ENCODE peak calls at places on chromosomes 5 and 9, in six cellular contexts. One of them, this sample, is unnamed.

GRCh38 chr9:105418588-105419108 is 29.2 kb upstream of the FSD1L start:
- DNase-seq in endodermal cell: no peak
- DNase-seq in neural progenitor cell: no peak
- DNase-seq in adrenal gland: no peak
- DNase-seq in IMR-90: no peak
- DNase-seq in WERI-Rb-1: peak; percentile 47
- DNase-seq in this sample: no peak

GRCh38 chr5:133869675-133869978 is 98.8 kb downstream of the C5orf15 start:
- DNase-seq in endodermal cell: no peak
- DNase-seq in WERI-Rb-1: no peak
- DNase-seq in neural progenitor cell: no peak
- DNase-seq in IMR-90: no peak
- DNase-seq in adrenal gland: peak; percentile 69
- DNase-seq in this sample: no peak

GRCh38 chr5:175652741-175653663 is 4.9 kb upstream of the HRH2 start:
- DNase-seq in neural progenitor cell: no peak
- DNase-seq in endodermal cell: no peak
- DNase-seq in adrenal gland: no peak
- DNase-seq in WERI-Rb-1: no peak
- DNase-seq in IMR-90: no peak
- DNase-seq in this sample: no peak

GRCh38 chr9:78115073-78115472 is 83.5 kb upstream of the GNAQ start:
- DNase-seq in neural progenitor cell: peak; percentile 63
- DNase-seq in endodermal cell: peak; percentile 48
- DNase-seq in adrenal gland: no peak
- DNase-seq in WERI-Rb-1: no peak
- DNase-seq in IMR-90: no peak
- DNase-seq in this sample: no peak

GRCh38 chr9:98927724-98928123 is 16.0 kb upstream of the COL15A1 start:
- DNase-seq in WERI-Rb-1: no peak
- DNase-seq in IMR-90: no peak
- DNase-seq in neural progenitor cell: peak; percentile 12
- DNase-seq in adrenal gland: peak; percentile 73
- DNase-seq in endodermal cell: peak; percentile 60
- DNase-seq in this sample: no peak

GRCh38 chr5:39015743-39016586 is 58.2 kb downstream of the RICTOR start:
- DNase-seq in IMR-90: peak; percentile 90
- DNase-seq in neural progenitor cell: no peak
- DNase-seq in WERI-Rb-1: peak; percentile 36
- DNase-seq in adrenal gland: peak; percentile 27
- DNase-seq in endodermal cell: no peak
- DNase-seq in this sample: no peak

GRCh38 chr5:42057254-42057690 is 132.2 kb downstream of the FBXO4 start:
- DNase-seq in WERI-Rb-1: peak; percentile 44
- DNase-seq in neural progenitor cell: peak; percentile 71
- DNase-seq in endodermal cell: peak; percentile 89
- DNase-seq in IMR-90: peak; percentile 25
- DNase-seq in adrenal gland: peak; percentile 46
- DNase-seq in this sample: peak; percentile 1

GRCh38 chr5:58912102-58912501 is 329.2 kb downstream of the RAB3C start:
- DNase-seq in WERI-Rb-1: no peak
- DNase-seq in IMR-90: no peak
- DNase-seq in adrenal gland: no peak
- DNase-seq in endodermal cell: no peak
- DNase-seq in neural progenitor cell: no peak
- DNase-seq in this sample: no peak

GRCh38 chr9:74783408-74783807 is 104.3 kb downstream of the TRPM6 start:
- DNase-seq in adrenal gland: no peak
- DNase-seq in endodermal cell: no peak
- DNase-seq in neural progenitor cell: no peak
- DNase-seq in IMR-90: peak; percentile 69
- DNase-seq in WERI-Rb-1: no peak
- DNase-seq in this sample: no peak

GRCh38 chr9:22682536-22683392 is 236.1 kb downstream of the DMRTA1 start:
- DNase-seq in endodermal cell: no peak
- DNase-seq in IMR-90: peak; percentile 89
- DNase-seq in neural progenitor cell: no peak
- DNase-seq in adrenal gland: no peak
- DNase-seq in WERI-Rb-1: no peak
- DNase-seq in this sample: no peak

GRCh38 chr9:6133346-6134063 is 82.1 kb upstream of the IL33 start:
- DNase-seq in WERI-Rb-1: no peak
- DNase-seq in adrenal gland: no peak
- DNase-seq in endodermal cell: no peak
- DNase-seq in IMR-90: no peak
- DNase-seq in neural progenitor cell: no peak
- DNase-seq in this sample: no peak

GRCh38 chr5:139577689-139578347 is 16.7 kb downstream of the UBE2D2 start:
- DNase-seq in IMR-90: no peak
- DNase-seq in neural progenitor cell: no peak
- DNase-seq in adrenal gland: no peak
- DNase-seq in WERI-Rb-1: no peak
- DNase-seq in endodermal cell: no peak
- DNase-seq in this sample: no peak

GRCh38 chr5:168159425-168159824 is 132.0 kb upstream of the WWC1 start:
- DNase-seq in WERI-Rb-1: no peak
- DNase-seq in IMR-90: no peak
- DNase-seq in adrenal gland: peak; percentile 3
- DNase-seq in neural progenitor cell: peak; percentile 41
- DNase-seq in endodermal cell: peak; percentile 77
- DNase-seq in this sample: no peak

GRCh38 chr5:84821924-84822323 is 437.2 kb upstream of the EDIL3 start:
- DNase-seq in IMR-90: no peak
- DNase-seq in WERI-Rb-1: no peak
- DNase-seq in adrenal gland: no peak
- DNase-seq in neural progenitor cell: peak; percentile 2
- DNase-seq in endodermal cell: no peak
- DNase-seq in this sample: no peak

GRCh38 chr5:177296581-177296980 is 6.9 kb downstream of the RAB24 start:
- DNase-seq in IMR-90: no peak
- DNase-seq in adrenal gland: no peak
- DNase-seq in WERI-Rb-1: no peak
- DNase-seq in neural progenitor cell: no peak
- DNase-seq in endodermal cell: no peak
- DNase-seq in this sample: no peak

GRCh38 chr5:152185547-152186234 is 219.4 kb downstream of the NMUR2 start:
- DNase-seq in IMR-90: no peak
- DNase-seq in adrenal gland: no peak
- DNase-seq in WERI-Rb-1: no peak
- DNase-seq in endodermal cell: no peak
- DNase-seq in neural progenitor cell: no peak
- DNase-seq in this sample: no peak

GRCh38 chr5:120538149-120538548 is 74.0 kb downstream of the PRR16 start:
- DNase-seq in WERI-Rb-1: no peak
- DNase-seq in neural progenitor cell: no peak
- DNase-seq in adrenal gland: no peak
- DNase-seq in IMR-90: peak; percentile 90
- DNase-seq in endodermal cell: no peak
- DNase-seq in this sample: no peak

GRCh38 chr5:92102313-92102712 is 719.2 kb upstream of the ARRDC3 start:
- DNase-seq in adrenal gland: no peak
- DNase-seq in endodermal cell: no peak
- DNase-seq in IMR-90: no peak
- DNase-seq in WERI-Rb-1: no peak
- DNase-seq in neural progenitor cell: no peak
- DNase-seq in this sample: no peak

GRCh38 chr5:168227001-168227400 is 64.4 kb upstream of the WWC1 start:
- DNase-seq in neural progenitor cell: no peak
- DNase-seq in adrenal gland: peak; percentile 23
- DNase-seq in WERI-Rb-1: no peak
- DNase-seq in endodermal cell: no peak
- DNase-seq in IMR-90: no peak
- DNase-seq in this sample: peak; percentile 38

GRCh38 chr5:40623480-40624420 is 56.0 kb upstream of the PTGER4 start:
- DNase-seq in WERI-Rb-1: no peak
- DNase-seq in endodermal cell: no peak
- DNase-seq in adrenal gland: no peak
- DNase-seq in neural progenitor cell: no peak
- DNase-seq in IMR-90: no peak
- DNase-seq in this sample: no peak

GRCh38 chr5:140175367-140176027 is 509 bp downstream of the CYSTM1 start:
- DNase-seq in IMR-90: peak; percentile 56
- DNase-seq in adrenal gland: peak; percentile 80
- DNase-seq in neural progenitor cell: peak; percentile 87
- DNase-seq in WERI-Rb-1: peak; percentile 69
- DNase-seq in endodermal cell: peak; percentile 86
- DNase-seq in this sample: peak; percentile 38

GRCh38 chr5:1002836-1003235 is 5.8 kb upstream of the NKD2 start:
- DNase-seq in WERI-Rb-1: no peak
- DNase-seq in endodermal cell: peak; percentile 27
- DNase-seq in neural progenitor cell: no peak
- DNase-seq in adrenal gland: no peak
- DNase-seq in IMR-90: no peak
- DNase-seq in this sample: no peak

GRCh38 chr9:83359039-83359438 is 179.2 kb downstream of the FRMD3 start:
- DNase-seq in endodermal cell: no peak
- DNase-seq in WERI-Rb-1: no peak
- DNase-seq in neural progenitor cell: no peak
- DNase-seq in adrenal gland: no peak
- DNase-seq in IMR-90: no peak
- DNase-seq in this sample: no peak

GRCh38 chr5:138305797-138306196 is 25.8 kb downstream of the CDC25C start:
- DNase-seq in neural progenitor cell: no peak
- DNase-seq in WERI-Rb-1: no peak
- DNase-seq in adrenal gland: peak; percentile 89
- DNase-seq in IMR-90: no peak
- DNase-seq in endodermal cell: no peak
- DNase-seq in this sample: no peak

GRCh38 chr9:37938121-37938906 is 34.4 kb upstream of the SLC25A51 start:
- DNase-seq in IMR-90: peak; percentile 93
- DNase-seq in adrenal gland: peak; percentile 36
- DNase-seq in endodermal cell: no peak
- DNase-seq in WERI-Rb-1: peak; percentile 54
- DNase-seq in neural progenitor cell: peak; percentile 37
- DNase-seq in this sample: no peak

GRCh38 chr9:113526841-113527240 is 63.3 kb downstream of the RGS3 start:
- DNase-seq in endodermal cell: no peak
- DNase-seq in adrenal gland: no peak
- DNase-seq in neural progenitor cell: no peak
- DNase-seq in IMR-90: peak; percentile 18
- DNase-seq in WERI-Rb-1: no peak
- DNase-seq in this sample: no peak
- H3K27ac ChIP-seq in endodermal cell: no peak overlapping the region
- H3K27ac ChIP-seq in adrenal gland: no peak overlapping the region
- H3K27ac ChIP-seq in neural progenitor cell: no peak overlapping the region
- H3K27ac ChIP-seq in IMR-90: no peak overlapping the region
- H3K27ac ChIP-seq in WERI-Rb-1: no peak overlapping the region
- H3K27ac ChIP-seq in this sample: peak overlapping the region; percentile 84

GRCh38 chr5:6202113-6202512 is 176.2 kb downstream of the MED10 start:
- DNase-seq in WERI-Rb-1: no peak
- DNase-seq in IMR-90: no peak
- DNase-seq in adrenal gland: no peak
- DNase-seq in neural progenitor cell: no peak
- DNase-seq in endodermal cell: no peak
- DNase-seq in this sample: no peak
- H3K27ac ChIP-seq in WERI-Rb-1: no peak overlapping the region
- H3K27ac ChIP-seq in IMR-90: no peak overlapping the region
- H3K27ac ChIP-seq in adrenal gland: no peak overlapping the region
- H3K27ac ChIP-seq in neural progenitor cell: no peak overlapping the region
- H3K27ac ChIP-seq in endodermal cell: peak overlapping the region; percentile 63
- H3K27ac ChIP-seq in this sample: no peak overlapping the region

DNA sequence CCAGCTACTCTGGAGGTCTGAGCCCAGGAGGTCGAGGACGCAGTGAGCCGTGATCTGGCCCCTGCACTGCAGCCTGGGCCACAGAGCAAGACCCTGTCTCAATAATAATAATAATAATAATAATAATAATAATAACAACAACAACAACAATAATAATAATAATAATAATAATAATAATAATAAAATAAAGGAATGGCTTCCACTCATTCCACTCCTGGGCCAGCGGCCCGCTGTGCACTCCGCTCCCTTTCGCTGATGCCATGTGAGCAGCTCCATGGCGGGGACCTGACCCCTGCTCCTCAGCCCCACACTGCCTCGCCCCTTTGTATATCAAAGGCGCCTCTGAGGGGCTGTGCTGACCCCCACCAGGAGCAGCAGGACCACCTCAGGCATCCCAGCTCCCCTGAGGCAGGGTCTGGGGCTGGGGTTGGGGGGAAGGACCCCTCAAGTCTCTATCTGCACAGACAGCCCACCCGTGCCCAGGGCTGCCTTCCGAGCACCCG is 20.0 kb downstream of the GBGT1 start:
- DNase-seq in neural progenitor cell: no peak
- DNase-seq in IMR-90: no peak
- DNase-seq in endodermal cell: no peak
- DNase-seq in WERI-Rb-1: no peak
- DNase-seq in adrenal gland: no peak
- DNase-seq in this sample: no peak
- H3K27ac ChIP-seq in neural progenitor cell: no peak overlapping the region
- H3K27ac ChIP-seq in IMR-90: no peak overlapping the region
- H3K27ac ChIP-seq in endodermal cell: peak overlapping the region; percentile 90
- H3K27ac ChIP-seq in WERI-Rb-1: peak overlapping the region; percentile 67
- H3K27ac ChIP-seq in adrenal gland: no peak overlapping the region
- H3K27ac ChIP-seq in this sample: peak overlapping the region; percentile 96

GRCh38 chr9:18477121-18477705 is 3.3 kb downstream of the ADAMTSL1 start:
- DNase-seq in WERI-Rb-1: no peak
- DNase-seq in IMR-90: no peak
- DNase-seq in endodermal cell: no peak
- DNase-seq in neural progenitor cell: no peak
- DNase-seq in adrenal gland: no peak
- DNase-seq in this sample: no peak

GRCh38 chr9:18472435-18472834 is 1.5 kb upstream of the ADAMTSL1 start:
- DNase-seq in endodermal cell: no peak
- DNase-seq in IMR-90: no peak
- DNase-seq in WERI-Rb-1: no peak
- DNase-seq in neural progenitor cell: no peak
- DNase-seq in adrenal gland: no peak
- DNase-seq in this sample: no peak

GRCh38 chr9:18473551-18474279 is at the start of gene ADAMTSL1:
- DNase-seq in neural progenitor cell: peak; percentile 92
- DNase-seq in WERI-Rb-1: peak; percentile 28
- DNase-seq in endodermal cell: peak; percentile 93
- DNase-seq in IMR-90: peak; percentile 72
- DNase-seq in adrenal gland: peak; percentile 63
- DNase-seq in this sample: peak; percentile 19

GRCh38 chr9:18474778-18475177 is 825 bp downstream of the ADAMTSL1 start:
- DNase-seq in neural progenitor cell: no peak
- DNase-seq in endodermal cell: no peak
- DNase-seq in IMR-90: peak; percentile 72
- DNase-seq in WERI-Rb-1: no peak
- DNase-seq in adrenal gland: no peak
- DNase-seq in this sample: no peak

DNA sequence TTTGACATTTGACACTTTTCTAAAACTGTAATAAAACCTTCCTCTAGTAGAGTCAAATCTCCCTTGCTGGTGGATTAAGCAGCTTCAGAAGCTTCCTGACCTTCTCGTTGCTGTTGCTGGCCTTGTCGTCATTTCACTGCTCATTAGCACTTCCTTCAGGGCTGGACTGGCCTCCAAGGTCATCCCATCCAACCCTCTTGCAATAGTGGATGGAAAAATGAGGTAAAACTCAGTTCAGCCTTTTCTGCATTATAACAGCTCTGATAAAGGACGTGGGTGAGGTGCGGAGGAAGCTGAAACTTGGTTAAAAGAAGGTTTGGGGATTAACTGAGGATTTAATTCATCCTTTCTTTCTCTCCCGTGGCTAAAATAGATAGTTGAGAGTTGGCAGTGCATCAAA is 1.0 kb upstream of the ADAMTSL1 start:
- DNase-seq in IMR-90: no peak
- DNase-seq in endodermal cell: peak; percentile 59
- DNase-seq in WERI-Rb-1: peak; percentile 13
- DNase-seq in neural progenitor cell: no peak
- DNase-seq in adrenal gland: peak; percentile 52
- DNase-seq in this sample: no peak
- H3K27ac ChIP-seq in IMR-90: no peak overlapping the region
- H3K27ac ChIP-seq in endodermal cell: no peak overlapping the region
- H3K27ac ChIP-seq in WERI-Rb-1: no peak overlapping the region
- H3K27ac ChIP-seq in neural progenitor cell: peak overlapping the region; percentile 9
- H3K27ac ChIP-seq in adrenal gland: peak overlapping the region; percentile 18
- H3K27ac ChIP-seq in this sample: no peak overlapping the region

GRCh38 chr9:13568851-13569618 is 289.5 kb upstream of the MPDZ start:
- DNase-seq in neural progenitor cell: peak; percentile 31
- DNase-seq in WERI-Rb-1: peak; percentile 17
- DNase-seq in IMR-90: no peak
- DNase-seq in adrenal gland: no peak
- DNase-seq in endodermal cell: peak; percentile 63
- DNase-seq in this sample: peak; percentile 71
- H3K27ac ChIP-seq in neural progenitor cell: no peak overlapping the region
- H3K27ac ChIP-seq in WERI-Rb-1: peak overlapping the region; percentile 2
- H3K27ac ChIP-seq in IMR-90: no peak overlapping the region
- H3K27ac ChIP-seq in adrenal gland: no peak overlapping the region
- H3K27ac ChIP-seq in endodermal cell: peak overlapping the region; percentile 5
- H3K27ac ChIP-seq in this sample: peak overlapping the region; percentile 91

This sample was measured in caudate nucleus.